ENCODE peak calls at places on chromosomes 1 and 21, in four cellular contexts. J is activated naive CD8-positive, alpha-beta T cell treated with anti-CD3 and anti-CD28 coated beads for 36 hours; Z is fibroblast of lung; W is dermis microvascular lymphatic vessel endothelial cell. S is an unnamed sample.

GRCh38 chr21:44589094-44589493 is 3.2 kb downstream of the KRTAP10-6 start:
- DNase-seq in J (no peak), Z (no peak), W (no peak), S (no peak)

GRCh38 chr1:83849191-83850061 is 149.5 kb downstream of the TTLL7 start:
- DNase-seq in J (no peak), Z (no peak), W (no peak), S (no peak)

GRCh38 chr1:165228676-165229075 is 127.8 kb downstream of the LMX1A start:
- DNase-seq in J (no peak), Z (no peak), W (no peak), S (peak; percentile 10)

GRCh38 chr1:17122449-17123194 is 3.4 kb upstream of the PADI2 start:
- DNase-seq in J (no peak), Z (peak; percentile 51), W (peak; percentile 83), S (no peak)

GRCh38 chr21:25929859-25930520 is 195.2 kb downstream of the GABPA start:
- DNase-seq in J (no peak), Z (peak; percentile 80), W (peak; percentile 37), S (peak; percentile 79)

GRCh38 chr21:33975548-33976081 is 60.0 kb upstream of the ATP5PO start:
- DNase-seq in J (peak; percentile 71), Z (peak; percentile 67), W (peak; percentile 30), S (peak; percentile 89)

GRCh38 chr1:22105611-22106207 is 37.2 kb downstream of the WNT4 start:
- DNase-seq in J (no peak), Z (peak; percentile 56), W (peak; percentile 71), S (peak; percentile 20)

GRCh38 chr1:174818951-174819350 is 180.8 kb upstream of the CACYBP start:
- DNase-seq in J (no peak), Z (peak; percentile 36), W (no peak), S (peak; percentile 90)

GRCh38 chr1:150015733-150016132 is 5.2 kb upstream of the OTUD7B start:
- DNase-seq in J (no peak), Z (no peak), W (no peak), S (no peak)

GRCh38 chr1:84772428-84772943 is 82.2 kb upstream of the SSX2IP start:
- DNase-seq in J (peak; percentile 58), Z (peak; percentile 68), W (peak; percentile 74), S (peak; percentile 79)

GRCh38 chr21:28725396-28725795 is 267.3 kb downstream of the LTN1 start:
- DNase-seq in J (no peak), Z (peak; percentile 50), W (no peak), S (no peak)

GRCh38 chr1:12095822-12096263 is 32.7 kb downstream of the TNFRSF8 start:
- DNase-seq in J (no peak), Z (peak; percentile 56), W (no peak), S (no peak)

GRCh38 chr1:164977561-164977960 is 379.0 kb downstream of the LMX1A start:
- DNase-seq in J (no peak), Z (no peak), W (no peak), S (no peak)

GRCh38 chr21:37552496-37553399 is 186.2 kb downstream of the DYRK1A start:
- DNase-seq in J (no peak), Z (no peak), W (no peak), S (no peak)

GRCh38 chr1:101567582-101568189 is 330.9 kb downstream of the S1PR1 start:
- DNase-seq in J (peak; percentile 35), Z (peak; percentile 11), W (peak; percentile 37), S (no peak)

GRCh38 chr21:16908087-16908486 is 604.8 kb upstream of the CXADR start:
- DNase-seq in J (no peak), Z (peak; percentile 80), W (no peak), S (peak; percentile 31)

GRCh38 chr1:91505086-91505485 is 4.4 kb downstream of the CDC7 start:
- DNase-seq in J (no peak), Z (no peak), W (no peak), S (no peak)